ENCODE peak calls at places on chromosomes 2 and 18, in four cellular contexts. N, B, A and Z are unnamed samples.

GRCh38 chr18:36101943-36102342 is 27.2 kb downstream of the SLC39A6 start:
- DNase-seq in N (no peak), B (no peak), A (no peak), Z (no peak)

GRCh38 chr2:222842517-222843174 is 18.2 kb upstream of the ACSL3 start:
- DNase-seq in N (no peak), B (peak; percentile 74), A (no peak), Z (no peak)

GRCh38 chr2:46364797-46365457 is 67.7 kb downstream of the EPAS1 start:
- DNase-seq in N (no peak), B (peak; percentile 72), A (peak; percentile 29), Z (no peak)

GRCh38 chr2:100791294-100791935 is 28.5 kb upstream of the NPAS2 start:
- DNase-seq in N (no peak), B (no peak), A (no peak), Z (no peak)

GRCh38 chr2:181787310-181788048 is 104.1 kb upstream of the ITPRID2 start:
- DNase-seq in N (no peak), B (no peak), A (no peak), Z (no peak)

GRCh38 chr2:38600242-38600891 is 2.4 kb downstream of the HNRNPLL start:
- DNase-seq in N (no peak), B (no peak), A (no peak), Z (no peak)

GRCh38 chr18:22102948-22103663 is 66.3 kb upstream of the GATA6 start:
- DNase-seq in N (no peak), B (no peak), A (no peak), Z (no peak)

GRCh38 chr2:85926931-85927527 is 38.2 kb upstream of the ST3GAL5 start:
- DNase-seq in N (no peak), B (no peak), A (no peak), Z (no peak)

GRCh38 chr2:144479138-144479537 is 40.8 kb downstream of the ZEB2 start:
- DNase-seq in N (no peak), B (peak; percentile 59), A (no peak), Z (no peak)

GRCh38 chr2:112259509-112260294 is 4.9 kb upstream of the ZC3H8 start:
- DNase-seq in N (peak; percentile 81), B (peak; percentile 76), A (peak; percentile 70), Z (peak; percentile 22)

GRCh38 chr2:27051902-27052645 is 606 bp downstream of the AGBL5 start:
- DNase-seq in N (peak; percentile 21), B (no peak), A (peak; percentile 17), Z (no peak)

GRCh38 chr18:73707035-73707434 is 440.6 kb downstream of the FBXO15 start:
- DNase-seq in N (no peak), B (peak; percentile 86), A (no peak), Z (no peak)

GRCh38 chr2:224982910-224983688 is 59.2 kb downstream of the DOCK10 start:
- DNase-seq in N (no peak), B (peak; percentile 85), A (peak; percentile 45), Z (no peak)

GRCh38 chr2:105103481-105103880 is 65.6 kb downstream of the MRPS9 start:
- DNase-seq in N (no peak), B (no peak), A (no peak), Z (no peak)

GRCh38 chr18:10892801-10893595 is 256.4 kb downstream of the PIEZO2 start:
- DNase-seq in N (no peak), B (peak; percentile 20), A (no peak), Z (no peak)

GRCh38 chr2:219073413-219074129 is 12.8 kb upstream of the IHH start:
- DNase-seq in N (no peak), B (peak; percentile 72), A (peak; percentile 70), Z (no peak)

GRCh38 chr2:133458280-133458679 is 110.0 kb downstream of the NCKAP5 start:
- DNase-seq in N (no peak), B (peak; percentile 35), A (no peak), Z (no peak)

GRCh38 chr2:73963385-73964120 is 21.2 kb upstream of the TET3 start:
- DNase-seq in N (no peak), B (no peak), A (no peak), Z (no peak)

GRCh38 chr2:189208254-189208653 is 28.7 kb upstream of the COL5A2 start:
- DNase-seq in N (no peak), B (no peak), A (no peak), Z (no peak)

GRCh38 chr2:84383271-84383670 is 75.8 kb downstream of the SUCLG1 start:
- DNase-seq in N (no peak), B (no peak), A (no peak), Z (no peak)